ENCODE peak calls at places on chromosomes 7 and 10, in nine cellular contexts. X is astrocyte of the cerebellum, F is cardiac fibroblast, A is fibroblast of villous mesenchyme, T is kidney, Y is breast epithelium, S is body of pancreas, N is HL-60, E is transverse colon. R is an unnamed sample.

GRCh38 chr10:102004376-102004775 is 51.6 kb downstream of the ARMH3 start:
- DNase-seq in X (no peak), F (peak), A (peak), T (no peak), Y (no peak), S (no peak), N (no peak), E (no peak), R (no peak)

GRCh38 chr7:107660381-107661080 is at the start of gene SLC26A4:
- DNase-seq in X (no peak), F (no peak), A (no peak), T (no peak), Y (no peak), S (peak), N (no peak), E (no peak), R (no peak)

GRCh38 chr10:51228714-51229100 is 154.4 kb downstream of the PRKG1 start:
- DNase-seq in X (no peak), F (no peak), A (peak), T (no peak), Y (no peak), S (no peak), N (no peak), E (no peak), R (no peak)

GRCh38 chr7:139034336-139034735 is 1.5 kb downstream of the ZC3HAV1L start:
- DNase-seq in X (no peak), F (no peak), A (no peak), T (no peak), Y (no peak), S (no peak), N (no peak), E (no peak), R (no peak)

GRCh38 chr10:56551037-56551436 is 190.0 kb upstream of the ZWINT start:
- DNase-seq in X (no peak), F (no peak), A (peak), T (no peak), Y (peak), S (no peak), N (no peak), E (no peak), R (no peak)

GRCh38 chr10:71222541-71223364 is 10.4 kb downstream of the UNC5B start:
- DNase-seq in X (no peak), F (no peak), A (no peak), T (peak), Y (no peak), S (no peak), N (no peak), E (no peak), R (no peak)

GRCh38 chr7:462173-463103 is 57.2 kb downstream of the PDGFA start:
- DNase-seq in X (no peak), F (no peak), A (no peak), T (peak), Y (no peak), S (no peak), N (no peak), E (no peak), R (no peak)

GRCh38 chr10:52442576-52442975 is 128.5 kb downstream of the DKK1 start:
- DNase-seq in X (no peak), F (peak), A (peak), T (no peak), Y (no peak), S (no peak), N (no peak), E (no peak), R (no peak)

GRCh38 chr10:33113111-33113856 is 155.3 kb upstream of the ITGB1 start:
- DNase-seq in X (no peak), F (peak), A (peak), T (no peak), Y (no peak), S (no peak), N (no peak), E (no peak), R (no peak)

GRCh38 chr7:36475371-36475770 is 85.7 kb downstream of the ANLN start:
- DNase-seq in X (no peak), F (no peak), A (no peak), T (no peak), Y (no peak), S (no peak), N (no peak), E (no peak), R (no peak)

GRCh38 chr10:8403711-8404371 is 349.4 kb downstream of the GATA3 start:
- DNase-seq in X (no peak), F (no peak), A (no peak), T (no peak), Y (no peak), S (no peak), N (no peak), E (no peak), R (no peak)

GRCh38 chr7:92987095-92987494 is 130.7 kb downstream of the SAMD9 start:
- DNase-seq in X (peak), F (peak), A (peak), T (no peak), Y (no peak), S (no peak), N (no peak), E (no peak), R (no peak)

GRCh38 chr10:79017882-79018550 is 50.8 kb upstream of the ZMIZ1 start:
- DNase-seq in X (no peak), F (no peak), A (no peak), T (peak), Y (no peak), S (no peak), N (no peak), E (no peak), R (no peak)

GRCh38 chr10:6218692-6219493 is 16.2 kb downstream of the PFKFB3 start:
- DNase-seq in X (peak), F (peak), A (peak), T (peak), Y (peak), S (no peak), N (no peak), E (no peak), R (no peak)

GRCh38 chr7:113664867-113665266 is 253.9 kb downstream of the PPP1R3A start:
- DNase-seq in X (no peak), F (no peak), A (no peak), T (no peak), Y (no peak), S (no peak), N (no peak), E (no peak), R (no peak)

GRCh38 chr10:84230359-84230758 is 5.0 kb upstream of the LRIT2 start:
- DNase-seq in X (no peak), F (no peak), A (no peak), T (no peak), Y (peak), S (no peak), N (no peak), E (no peak), R (no peak)

GRCh38 chr7:142866361-142867096 is 11.7 kb downstream of the EPHB6 start:
- DNase-seq in X (no peak), F (peak), A (peak), T (no peak), Y (no peak), S (peak), N (peak), E (peak), R (peak)

GRCh38 chr7:117715784-117716445 is 157.3 kb downstream of the CTTNBP2 start:
- DNase-seq in X (peak), F (peak), A (peak), T (no peak), Y (no peak), S (peak), N (peak), E (peak), R (peak)

GRCh38 chr10:127872011-127872741 is 20.6 kb downstream of the CLRN3 start:
- DNase-seq in X (no peak), F (peak), A (peak), T (peak), Y (no peak), S (no peak), N (no peak), E (no peak), R (no peak)

GRCh38 chr10:34885901-34886300 is 70.8 kb upstream of the PARD3 start:
- DNase-seq in X (no peak), F (no peak), A (no peak), T (no peak), Y (no peak), S (no peak), N (no peak), E (no peak), R (no peak)

GRCh38 chr10:133124357-133125211 is 35.4 kb upstream of the KNDC1 start:
- DNase-seq in X (no peak), F (peak), A (peak), T (peak), Y (no peak), S (peak), N (no peak), E (peak), R (peak)

GRCh38 chr7:1317654-1318450 is 85.2 kb downstream of the UNCX start:
- DNase-seq in X (no peak), F (no peak), A (no peak), T (peak), Y (no peak), S (no peak), N (no peak), E (no peak), R (no peak)

GRCh38 chr10:18516851-18517250 is 134.5 kb downstream of the NSUN6 start:
- DNase-seq in X (no peak), F (no peak), A (no peak), T (no peak), Y (no peak), S (no peak), N (no peak), E (no peak), R (no peak)

GRCh38 chr10:60343254-60343653 is 46.4 kb downstream of the ANK3 start:
- DNase-seq in X (no peak), F (no peak), A (peak), T (no peak), Y (no peak), S (no peak), N (no peak), E (no peak), R (no peak)

GRCh38 chr7:54995631-54996340 is 23.0 kb upstream of the EGFR start:
- DNase-seq in X (no peak), F (peak), A (peak), T (no peak), Y (no peak), S (no peak), N (no peak), E (no peak), R (no peak)

GRCh38 chr7:67673861-67674260 is 677.2 kb downstream of the TYW1 start:
- DNase-seq in X (no peak), F (no peak), A (no peak), T (no peak), Y (no peak), S (no peak), N (no peak), E (no peak), R (no peak)

GRCh38 chr7:16923019-16923418 is 41.2 kb upstream of the AGR3 start:
- DNase-seq in X (no peak), F (no peak), A (no peak), T (no peak), Y (no peak), S (no peak), N (no peak), E (no peak), R (no peak)

GRCh38 chr10:123160311-123160980 is 6.2 kb downstream of the BUB3 start:
- DNase-seq in X (no peak), F (no peak), A (no peak), T (no peak), Y (no peak), S (no peak), N (no peak), E (no peak), R (no peak)

GRCh38 chr10:99888623-99889022 is 106.2 kb downstream of the ABCC2 start:
- DNase-seq in X (no peak), F (peak), A (peak), T (no peak), Y (no peak), S (no peak), N (no peak), E (no peak), R (no peak)

GRCh38 chr7:102253076-102253972 is 33.3 kb upstream of the SH2B2 start:
- DNase-seq in X (no peak), F (no peak), A (no peak), T (peak), Y (no peak), S (peak), N (no peak), E (no peak), R (no peak)

GRCh38 chr7:135420786-135421185 is 89.1 kb downstream of the CNOT4 start:
- DNase-seq in X (no peak), F (no peak), A (no peak), T (no peak), Y (no peak), S (no peak), N (no peak), E (no peak), R (no peak)

GRCh38 chr10:7659560-7659959 is 7.2 kb downstream of the ITIH5 start:
- DNase-seq in X (no peak), F (no peak), A (no peak), T (no peak), Y (no peak), S (no peak), N (no peak), E (no peak), R (no peak)

GRCh38 chr10:17910144-17910789 is 41.5 kb upstream of the SLC39A12 start:
- DNase-seq in X (peak), F (peak), A (peak), T (no peak), Y (no peak), S (peak), N (peak), E (peak), R (peak)

GRCh38 chr10:131092416-131092815 is 219.1 kb downstream of the TCERG1L start:
- DNase-seq in X (no peak), F (no peak), A (no peak), T (no peak), Y (no peak), S (no peak), N (no peak), E (no peak), R (no peak)

DNA sequence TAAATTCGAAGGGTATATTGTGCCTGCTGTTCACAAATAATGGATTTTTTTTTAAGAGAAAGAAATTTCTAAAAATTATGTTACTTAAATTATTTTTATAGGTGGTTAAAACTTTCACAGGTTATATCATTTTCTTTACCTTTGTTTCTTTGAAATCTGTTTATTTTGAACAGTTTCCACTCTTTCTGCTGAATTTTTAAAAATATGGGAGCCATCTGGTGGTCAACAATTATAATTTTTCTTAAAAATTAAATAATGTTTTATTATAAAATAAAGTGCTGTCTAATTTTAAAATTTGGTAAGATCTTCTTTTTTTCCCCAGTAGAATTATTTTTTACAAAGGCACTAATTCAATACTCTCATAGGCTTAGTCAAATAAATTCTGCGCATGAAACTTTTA is 263.9 kb downstream of the ETV1 start:
- DNase-seq in X (no peak), F (peak), A (no peak), T (no peak), Y (no peak), S (no peak), N (no peak), E (no peak), R (no peak)
- TF ChIP-seq CTCF in X (no peak), F (peak), A (peak), T (no peak), Y (no peak), S (no peak), N (no peak), E (no peak), R (peak)

GRCh38 chr10:23981520-23982309 is 227.2 kb upstream of the KIAA1217 start:
- DNase-seq in X (no peak), F (no peak), A (no peak), T (no peak), Y (no peak), S (no peak), N (no peak), E (no peak), R (no peak)
- TF ChIP-seq CTCF in X (no peak), F (no peak), A (no peak), T (no peak), Y (no peak), S (peak), N (no peak), E (no peak), R (peak)

GRCh38 chr10:1107679-1108078 is 51.5 kb downstream of the WDR37 start:
- DNase-seq in X (no peak), F (no peak), A (no peak), T (no peak), Y (no peak), S (no peak), N (no peak), E (peak), R (no peak)
- TF ChIP-seq CTCF in X (no peak), F (no peak), A (no peak), T (no peak), Y (no peak), S (no peak), N (no peak), E (no peak), R (no peak)

DNA sequence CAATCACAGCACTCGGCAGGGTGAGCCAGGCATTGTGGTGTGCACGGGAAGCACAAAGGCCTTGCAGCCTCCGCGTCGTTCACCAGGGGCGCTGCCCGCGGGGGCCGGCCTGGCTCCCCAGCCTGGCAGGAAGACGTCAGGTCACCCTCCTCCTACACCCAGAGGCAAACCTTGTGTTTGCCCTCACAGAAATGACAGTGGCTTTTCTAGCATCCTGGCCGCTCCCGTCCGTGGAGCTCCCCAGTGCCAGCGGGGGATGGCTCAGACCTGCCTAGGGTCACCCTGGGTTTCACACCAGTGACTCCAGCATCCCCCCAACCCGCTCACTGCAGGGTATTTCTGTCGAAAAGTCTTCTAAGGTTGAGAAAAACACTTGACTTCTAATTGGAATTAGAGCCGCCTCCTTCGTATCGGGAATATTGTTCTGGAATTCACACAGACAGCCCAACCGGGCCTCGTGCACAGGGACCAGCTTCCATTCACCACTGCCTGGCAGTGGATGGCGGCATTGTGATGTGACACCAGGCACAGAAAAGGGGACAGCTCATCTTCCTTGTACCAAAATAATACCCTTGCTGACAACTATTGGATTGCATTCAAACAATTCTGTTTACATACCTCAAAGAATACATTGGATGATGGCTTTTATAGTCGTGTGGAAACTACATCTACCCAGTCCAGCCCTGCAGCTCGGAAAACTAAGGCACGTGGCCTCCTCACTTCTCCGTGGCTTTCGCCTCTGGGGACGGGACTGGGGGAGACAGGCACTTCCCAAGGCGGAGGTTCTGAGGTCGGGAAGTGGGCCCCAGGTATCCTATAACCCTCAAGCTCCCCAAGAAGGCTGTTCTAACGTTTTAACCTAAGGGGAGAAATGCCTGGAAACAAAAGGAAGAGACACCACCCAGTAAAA is 109.0 kb downstream of the EBF3 start:
- DNase-seq in X (no peak), F (no peak), A (no peak), T (no peak), Y (no peak), S (no peak), N (no peak), E (no peak), R (no peak)
- TF ChIP-seq CTCF in X (no peak), F (no peak), A (no peak), T (no peak), Y (no peak), S (no peak), N (no peak), E (no peak), R (no peak)